ENCODE peak calls at places on chromosomes 5 and 9, in ten cellular contexts. W is chondrocyte, N is epithelial cell of esophagus, F is GM12865, O is neural crest cell, V is A673, Y is IMR-90, G is RWPE1, K is pons, Z is H54. E is an unnamed sample.

GRCh38 chr5:134576386-134577021 is 51.0 kb downstream of the JADE2 start:
- DNase-seq in W (no peak), N (no peak), F (no peak), O (no peak), V (no peak), Y (no peak), G (no peak), K (no peak), Z (no peak), E (no peak)

GRCh38 chr5:71482132-71482531 is 26.7 kb downstream of the BDP1 start:
- DNase-seq in W (no peak), N (peak; percentile 75), F (no peak), O (no peak), V (no peak), Y (peak; percentile 38), G (peak; percentile 34), K (no peak), Z (no peak), E (no peak)

GRCh38 chr5:172699999-172700685 is 59.1 kb downstream of the NEURL1B start:
- DNase-seq in W (peak; percentile 65), N (no peak), F (no peak), O (no peak), V (no peak), Y (no peak), G (no peak), K (no peak), Z (no peak), E (no peak)

GRCh38 chr9:91033802-91034201 is 232.2 kb downstream of the SYK start:
- DNase-seq in W (peak; percentile 54), N (no peak), F (peak; percentile 74), O (no peak), V (peak; percentile 28), Y (no peak), G (no peak), K (no peak), Z (peak; percentile 36), E (peak; percentile 91)

GRCh38 chr5:112555197-112555596 is 136.1 kb upstream of the EPB41L4A start:
- DNase-seq in W (no peak), N (no peak), F (no peak), O (no peak), V (no peak), Y (no peak), G (no peak), K (no peak), Z (no peak), E (no peak)

GRCh38 chr5:87156631-87157030 is 111.1 kb upstream of the RASA1 start:
- DNase-seq in W (no peak), N (peak; percentile 61), F (no peak), O (no peak), V (no peak), Y (no peak), G (no peak), K (no peak), Z (no peak), E (no peak)

GRCh38 chr5:169542811-169543210 is 40.8 kb upstream of the SPDL1 start:
- DNase-seq in W (no peak), N (no peak), F (no peak), O (no peak), V (no peak), Y (no peak), G (no peak), K (no peak), Z (no peak), E (no peak)

GRCh38 chr5:375921-376871 is 54.7 kb downstream of the AHRR start:
- DNase-seq in W (peak; percentile 80), N (no peak), F (no peak), O (no peak), V (no peak), Y (no peak), G (no peak), K (no peak), Z (no peak), E (no peak)

GRCh38 chr5:169906745-169907649 is 73.3 kb downstream of the INSYN2B start:
- DNase-seq in W (no peak), N (no peak), F (no peak), O (no peak), V (peak; percentile 21), Y (peak; percentile 22), G (no peak), K (no peak), Z (no peak), E (no peak)

GRCh38 chr5:132850066-132850465 is 16.2 kb downstream of the GDF9 start:
- DNase-seq in W (no peak), N (no peak), F (no peak), O (no peak), V (no peak), Y (peak; percentile 84), G (no peak), K (no peak), Z (no peak), E (no peak)

GRCh38 chr5:87888139-87888538 is 380.5 kb downstream of the TMEM161B start:
- DNase-seq in W (no peak), N (no peak), F (no peak), O (no peak), V (no peak), Y (no peak), G (no peak), K (no peak), Z (no peak), E (no peak)

GRCh38 chr9:34179528-34180138 is 790 bp downstream of the UBAP1 start:
- DNase-seq in W (no peak), N (peak; percentile 61), F (peak; percentile 9), O (no peak), V (no peak), Y (peak; percentile 61), G (peak; percentile 59), K (peak; percentile 17), Z (no peak), E (no peak)

GRCh38 chr9:35566417-35566816 is 38.6 kb upstream of the TESK1 start:
- DNase-seq in W (no peak), N (no peak), F (no peak), O (no peak), V (no peak), Y (no peak), G (no peak), K (no peak), Z (no peak), E (no peak)

GRCh38 chr5:80059354-80059980 is 24.3 kb downstream of the THBS4 start:
- DNase-seq in W (no peak), N (no peak), F (no peak), O (no peak), V (no peak), Y (no peak), G (no peak), K (no peak), Z (no peak), E (no peak)

GRCh38 chr5:50325237-50325832 is 115.8 kb downstream of the EMB start:
- DNase-seq in W (no peak), N (peak; percentile 41), F (peak; percentile 28), O (peak; percentile 3), V (peak; percentile 35), Y (peak; percentile 28), G (no peak), K (peak; percentile 20), Z (no peak), E (peak; percentile 35)

GRCh38 chr5:135095871-135096270 is 61.8 kb upstream of the PITX1 start:
- DNase-seq in W (no peak), N (no peak), F (no peak), O (no peak), V (no peak), Y (no peak), G (no peak), K (no peak), Z (no peak), E (no peak)